ENCODE peak calls at places on chromosomes 12 and 14, in nine cellular contexts. One of them, this sample, is unnamed. For H3K4me1, the result is how much of the 10 kb centered on the place peaks cover.

GRCh38 chr14:81450100-81450531 is 50.0 kb upstream of the STON2 start:
- DNase-seq in thoracic aorta: no peak
- DNase-seq in heart left ventricle: peak
- DNase-seq in PC-9: no peak
- DNase-seq in adipocyte: peak
- DNase-seq in GM23338: peak
- DNase-seq in A549: no peak
- DNase-seq in prostate gland: no peak
- DNase-seq in suprapubic skin: no peak
- DNase-seq in this sample: no peak

GRCh38 chr14:26281280-26281998 is 316.4 kb downstream of the NOVA1 start:
- DNase-seq in PC-9: peak
- DNase-seq in heart left ventricle: no peak
- DNase-seq in A549: peak
- DNase-seq in suprapubic skin: no peak
- DNase-seq in prostate gland: no peak
- DNase-seq in GM23338: peak
- DNase-seq in adipocyte: peak
- DNase-seq in thoracic aorta: no peak
- DNase-seq in this sample: no peak

GRCh38 chr14:65239143-65239672 is 136.9 kb upstream of the MAX start:
- DNase-seq in PC-9: peak
- DNase-seq in suprapubic skin: no peak
- DNase-seq in thoracic aorta: no peak
- DNase-seq in heart left ventricle: peak
- DNase-seq in prostate gland: no peak
- DNase-seq in GM23338: no peak
- DNase-seq in adipocyte: no peak
- DNase-seq in A549: no peak
- DNase-seq in this sample: no peak

GRCh38 chr12:100267603-100268281 is 765 bp downstream of the SCYL2 start:
- DNase-seq in A549: no peak
- DNase-seq in adipocyte: peak
- DNase-seq in prostate gland: peak
- DNase-seq in suprapubic skin: no peak
- DNase-seq in heart left ventricle: peak
- DNase-seq in GM23338: peak
- DNase-seq in thoracic aorta: no peak
- DNase-seq in PC-9: no peak
- DNase-seq in this sample: no peak

GRCh38 chr14:104856869-104857860 is 7.9 kb upstream of the CEP170B start:
- DNase-seq in thoracic aorta: no peak
- DNase-seq in GM23338: peak
- DNase-seq in PC-9: no peak
- DNase-seq in adipocyte: no peak
- DNase-seq in heart left ventricle: no peak
- DNase-seq in A549: no peak
- DNase-seq in suprapubic skin: peak
- DNase-seq in prostate gland: no peak
- DNase-seq in this sample: no peak

GRCh38 chr14:104927432-104927816 is 2.7 kb downstream of the PLD4 start:
- DNase-seq in prostate gland: no peak
- DNase-seq in PC-9: no peak
- DNase-seq in A549: no peak
- DNase-seq in suprapubic skin: no peak
- DNase-seq in thoracic aorta: no peak
- DNase-seq in heart left ventricle: no peak
- DNase-seq in adipocyte: no peak
- DNase-seq in GM23338: peak
- DNase-seq in this sample: peak

GRCh38 chr12:96236221-96236822 is 42.1 kb downstream of the ELK3 start:
- DNase-seq in prostate gland: no peak
- DNase-seq in suprapubic skin: no peak
- DNase-seq in heart left ventricle: peak
- DNase-seq in A549: no peak
- DNase-seq in adipocyte: no peak
- DNase-seq in thoracic aorta: no peak
- DNase-seq in GM23338: no peak
- DNase-seq in PC-9: no peak
- DNase-seq in this sample: no peak

GRCh38 chr14:77140937-77141591 is 527 bp downstream of the ZDHHC22 start:
- DNase-seq in adipocyte: peak
- DNase-seq in suprapubic skin: no peak
- DNase-seq in prostate gland: no peak
- DNase-seq in GM23338: peak
- DNase-seq in PC-9: peak
- DNase-seq in heart left ventricle: no peak
- DNase-seq in A549: peak
- DNase-seq in thoracic aorta: no peak
- DNase-seq in this sample: no peak

GRCh38 chr12:2273288-2273687 is 220.5 kb downstream of the CACNA1C start:
- DNase-seq in heart left ventricle: peak
- DNase-seq in GM23338: no peak
- DNase-seq in prostate gland: no peak
- DNase-seq in suprapubic skin: no peak
- DNase-seq in adipocyte: peak
- DNase-seq in A549: no peak
- DNase-seq in thoracic aorta: no peak
- DNase-seq in PC-9: no peak
- DNase-seq in this sample: no peak

GRCh38 chr12:131346578-131347344 is 364.1 kb upstream of the SFSWAP start:
- DNase-seq in adipocyte: no peak
- DNase-seq in A549: no peak
- DNase-seq in GM23338: no peak
- DNase-seq in thoracic aorta: no peak
- DNase-seq in PC-9: no peak
- DNase-seq in heart left ventricle: no peak
- DNase-seq in suprapubic skin: no peak
- DNase-seq in prostate gland: no peak
- DNase-seq in this sample: no peak

GRCh38 chr14:105026033-105026785 is 5.3 kb upstream of the CDCA4 start:
- DNase-seq in thoracic aorta: no peak
- DNase-seq in suprapubic skin: no peak
- DNase-seq in adipocyte: no peak
- DNase-seq in A549: no peak
- DNase-seq in heart left ventricle: no peak
- DNase-seq in prostate gland: no peak
- DNase-seq in PC-9: no peak
- DNase-seq in GM23338: no peak
- DNase-seq in this sample: no peak

GRCh38 chr12:100229036-100229635 is 28.5 kb downstream of the ACTR6 start:
- DNase-seq in A549: peak
- DNase-seq in PC-9: peak
- DNase-seq in heart left ventricle: no peak
- DNase-seq in adipocyte: no peak
- DNase-seq in prostate gland: peak
- DNase-seq in suprapubic skin: no peak
- DNase-seq in GM23338: peak
- DNase-seq in thoracic aorta: no peak
- DNase-seq in this sample: no peak

GRCh38 chr12:69154585-69155363 is 84.6 kb upstream of the CPSF6 start:
- DNase-seq in A549: peak
- DNase-seq in PC-9: peak
- DNase-seq in heart left ventricle: peak
- DNase-seq in suprapubic skin: peak
- DNase-seq in adipocyte: peak
- DNase-seq in prostate gland: peak
- DNase-seq in thoracic aorta: peak
- DNase-seq in GM23338: peak
- DNase-seq in this sample: no peak

DNA sequence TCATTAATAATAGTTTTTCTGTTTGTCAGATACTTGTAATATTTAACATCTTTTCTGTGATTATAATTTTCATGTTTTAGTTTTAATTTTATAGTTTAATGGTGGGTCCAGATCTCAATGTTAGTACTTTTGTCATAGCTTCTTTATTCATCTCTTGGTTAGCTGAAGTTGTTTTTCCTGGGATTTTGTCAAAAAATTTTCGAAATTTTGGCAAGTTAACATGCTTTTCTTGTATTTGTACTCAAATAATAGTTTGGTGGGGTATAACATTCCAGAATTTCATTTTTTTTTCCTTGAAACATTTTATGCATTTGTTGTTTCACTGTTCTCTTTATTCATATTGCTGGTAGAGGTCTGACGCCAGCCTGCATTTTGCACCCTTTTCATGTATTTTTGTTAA is 45.5 kb downstream of the KTN1 start:
- DNase-seq in heart left ventricle: no peak
- DNase-seq in prostate gland: no peak
- DNase-seq in adipocyte: peak
- DNase-seq in thoracic aorta: no peak
- DNase-seq in suprapubic skin: no peak
- DNase-seq in PC-9: no peak
- DNase-seq in A549: no peak
- DNase-seq in GM23338: no peak
- DNase-seq in this sample: no peak
- H3K4me1 ChIP-seq in heart left ventricle: under half
- H3K4me1 ChIP-seq in prostate gland: under half
- H3K4me1 ChIP-seq in adipocyte: under half
- H3K4me1 ChIP-seq in thoracic aorta: under half
- H3K4me1 ChIP-seq in suprapubic skin: under half
- H3K4me1 ChIP-seq in PC-9: under half
- H3K4me1 ChIP-seq in A549: under half
- H3K4me1 ChIP-seq in GM23338: under half
- H3K4me1 ChIP-seq in this sample: under half

DNA sequence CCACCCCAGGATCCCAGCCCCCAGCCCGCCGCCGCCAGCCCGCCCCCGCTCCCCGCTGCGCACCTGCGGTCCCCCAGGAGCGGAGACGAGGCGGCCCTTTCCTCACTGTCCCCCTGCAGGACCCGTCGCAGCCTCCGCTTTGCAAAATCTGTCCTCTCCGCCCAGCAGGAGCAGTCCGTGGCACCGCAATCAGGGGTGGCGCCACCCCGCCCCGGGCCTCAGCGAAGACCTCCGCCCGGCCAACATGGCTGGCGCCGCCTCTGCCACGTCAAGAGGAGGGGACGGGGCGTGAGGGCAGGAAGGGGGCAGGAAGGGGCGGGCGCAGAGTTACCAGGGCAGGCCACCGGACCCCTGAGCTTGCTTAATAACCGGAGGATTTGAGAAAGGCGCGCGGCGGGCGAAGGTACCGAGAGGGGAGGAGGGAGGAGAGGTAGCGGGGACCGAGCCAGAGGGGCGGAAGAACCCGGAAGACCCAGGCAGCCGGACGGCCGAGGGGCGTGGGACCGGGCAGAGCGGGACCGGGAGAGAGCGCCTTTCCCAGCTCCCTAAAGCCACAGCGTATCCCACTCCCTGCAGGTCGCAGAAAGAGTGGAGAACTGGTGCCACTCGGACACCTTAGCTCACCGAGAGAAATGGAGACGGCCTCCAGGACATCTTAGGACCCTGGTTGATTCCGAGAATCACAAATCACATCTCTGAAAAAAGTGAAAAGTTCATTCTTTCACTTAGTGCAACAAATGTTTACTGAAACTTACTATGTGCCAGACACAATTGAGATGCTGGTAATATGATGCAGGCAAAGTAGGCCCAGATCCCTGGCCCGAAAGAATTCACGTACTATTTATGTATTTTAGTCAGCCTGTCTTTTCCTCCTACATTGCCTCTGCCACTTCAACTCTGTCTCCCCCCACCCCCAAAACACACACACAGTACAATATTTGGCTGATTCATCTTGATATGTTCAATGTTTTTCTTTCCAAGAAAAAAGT is at the start of gene SEC23A:
- DNase-seq in adipocyte: peak
- DNase-seq in heart left ventricle: peak
- DNase-seq in prostate gland: peak
- DNase-seq in thoracic aorta: peak
- DNase-seq in PC-9: peak
- DNase-seq in suprapubic skin: peak
- DNase-seq in A549: peak
- DNase-seq in GM23338: peak
- DNase-seq in this sample: no peak
- H3K4me1 ChIP-seq in adipocyte: under half
- H3K4me1 ChIP-seq in heart left ventricle: under half
- H3K4me1 ChIP-seq in prostate gland: under half
- H3K4me1 ChIP-seq in thoracic aorta: under half
- H3K4me1 ChIP-seq in PC-9: under half
- H3K4me1 ChIP-seq in suprapubic skin: under half
- H3K4me1 ChIP-seq in A549: under half
- H3K4me1 ChIP-seq in GM23338: under half
- H3K4me1 ChIP-seq in this sample: under half

DNA sequence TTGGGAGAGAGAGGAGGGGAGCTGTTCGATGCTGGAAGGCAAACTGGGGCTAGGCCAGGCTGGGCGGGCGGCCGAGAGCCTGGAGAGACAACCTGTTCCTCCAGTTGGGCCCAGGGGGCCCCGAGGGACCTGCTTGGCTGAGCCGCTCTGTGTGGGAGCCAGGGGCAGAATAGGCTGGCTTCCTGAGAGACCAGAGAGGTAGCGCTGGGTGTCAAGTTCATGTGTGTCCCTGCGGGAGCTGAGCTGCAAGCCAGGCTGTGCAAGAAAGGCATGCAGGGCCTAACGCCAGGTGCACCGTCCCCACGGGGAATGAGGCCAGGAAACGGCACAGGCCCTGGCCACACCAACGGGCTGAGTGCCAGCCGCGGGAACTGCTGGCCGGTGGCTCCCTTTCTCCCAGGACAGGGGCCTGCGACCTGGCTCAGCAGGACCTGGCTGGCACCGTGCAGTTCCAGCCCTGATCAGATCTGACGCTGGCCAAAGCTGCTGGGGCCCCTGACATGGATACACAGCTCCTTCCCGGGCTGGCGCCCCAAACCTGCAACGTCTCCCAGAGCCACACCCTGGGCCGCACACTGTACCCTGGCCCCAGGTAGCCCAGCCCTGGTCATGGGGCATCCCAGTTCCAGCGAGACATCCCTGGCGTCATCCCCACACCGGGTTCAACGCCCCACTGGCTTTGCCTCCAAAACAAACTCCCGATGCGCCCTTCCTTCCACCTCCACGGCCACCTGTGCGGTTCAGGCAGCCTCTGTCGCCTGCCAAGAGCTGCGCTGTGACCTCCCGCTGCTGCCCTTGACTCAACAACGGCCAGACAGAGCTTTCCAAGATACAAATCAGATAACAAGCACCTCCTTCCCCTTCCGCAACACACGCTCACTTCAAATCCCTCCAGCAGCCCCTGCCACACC is 65.0 kb downstream of the RFLNA start:
- DNase-seq in heart left ventricle: peak
- DNase-seq in thoracic aorta: peak
- DNase-seq in prostate gland: peak
- DNase-seq in A549: no peak
- DNase-seq in PC-9: peak
- DNase-seq in suprapubic skin: peak
- DNase-seq in GM23338: peak
- DNase-seq in adipocyte: no peak
- DNase-seq in this sample: no peak
- H3K4me1 ChIP-seq in heart left ventricle: half or more
- H3K4me1 ChIP-seq in thoracic aorta: under half
- H3K4me1 ChIP-seq in prostate gland: under half
- H3K4me1 ChIP-seq in A549: under half
- H3K4me1 ChIP-seq in PC-9: under half
- H3K4me1 ChIP-seq in suprapubic skin: under half
- H3K4me1 ChIP-seq in GM23338: under half
- H3K4me1 ChIP-seq in adipocyte: under half
- H3K4me1 ChIP-seq in this sample: under half

GRCh38 chr12:25404955-25405354 is 148.1 kb downstream of the LMNTD1 start:
- DNase-seq in heart left ventricle: no peak
- DNase-seq in suprapubic skin: no peak
- DNase-seq in A549: no peak
- DNase-seq in adipocyte: no peak
- DNase-seq in thoracic aorta: no peak
- DNase-seq in GM23338: peak
- DNase-seq in prostate gland: no peak
- DNase-seq in PC-9: no peak
- DNase-seq in this sample: no peak
- H3K4me1 ChIP-seq in heart left ventricle: under half
- H3K4me1 ChIP-seq in suprapubic skin: under half
- H3K4me1 ChIP-seq in A549: under half
- H3K4me1 ChIP-seq in adipocyte: under half
- H3K4me1 ChIP-seq in thoracic aorta: under half
- H3K4me1 ChIP-seq in GM23338: under half
- H3K4me1 ChIP-seq in prostate gland: under half
- H3K4me1 ChIP-seq in PC-9: under half
- H3K4me1 ChIP-seq in this sample: under half